ENCODE peak calls at places on chromosomes 4 and X, in eight cellular contexts. M is mesendoderm, I is A549, B is small intestine, J is GM23248, E is PC-9, L is psoas muscle, Z is MM.1S. V is an unnamed sample.

GRCh38 chr4:161936625-161937133 is 227.1 kb downstream of the FSTL5 start:
- DNase-seq in M (peak; percentile 76), I (peak; percentile 17), B (no peak), J (peak; percentile 2), E (peak; percentile 87), L (no peak), Z (no peak), V (no peak)

GRCh38 chr4:10180927-10181744 is 64.5 kb upstream of the WDR1 start:
- DNase-seq in M (peak; percentile 77), I (no peak), B (no peak), J (peak; percentile 84), E (no peak), L (no peak), Z (peak; percentile 37), V (peak; percentile 15)

GRCh38 chr4:103012085-103012484 is 7.4 kb downstream of the SLC9B1 start:
- DNase-seq in M (no peak), I (no peak), B (peak; percentile 76), J (peak; percentile 87), E (no peak), L (no peak), Z (no peak), V (no peak)

GRCh38 chr4:7679431-7679830 is 244.7 kb upstream of the PSAPL1 start:
- DNase-seq in M (no peak), I (no peak), B (no peak), J (no peak), E (no peak), L (peak; percentile 43), Z (no peak), V (no peak)

GRCh38 chr4:172871381-172871780 is 297.2 kb upstream of the GALNT7 start:
- DNase-seq in M (peak; percentile 8), I (peak; percentile 13), B (no peak), J (no peak), E (no peak), L (no peak), Z (no peak), V (peak; percentile 52)

GRCh38 chrX:29762006-29762405 is 453.4 kb upstream of the MAGEB2 start:
- DNase-seq in M (no peak), I (no peak), B (no peak), J (no peak), E (no peak), L (no peak), Z (no peak), V (no peak)

GRCh38 chrX:130118941-130119640 is 8.8 kb upstream of the ELF4 start:
- DNase-seq in M (no peak), I (no peak), B (no peak), J (peak; percentile 57), E (no peak), L (no peak), Z (no peak), V (no peak)

GRCh38 chrX:110791206-110791605 is 4.4 kb downstream of the CHRDL1 start:
- DNase-seq in M (no peak), I (no peak), B (no peak), J (no peak), E (no peak), L (no peak), Z (no peak), V (peak; percentile 7)

GRCh38 chrX:69538321-69538876 is 34.3 kb downstream of the NALF2 start:
- DNase-seq in M (peak; percentile 60), I (peak; percentile 61), B (peak; percentile 46), J (peak; percentile 64), E (no peak), L (peak; percentile 90), Z (peak; percentile 60), V (peak; percentile 68)

GRCh38 chr4:8240211-8241041 is 29.1 kb upstream of the HTRA3 start:
- DNase-seq in M (no peak), I (no peak), B (no peak), J (no peak), E (no peak), L (peak; percentile 55), Z (no peak), V (no peak)

GRCh38 chr4:110518889-110519490 is 43.0 kb downstream of the ENPEP start:
- DNase-seq in M (peak; percentile 42), I (peak; percentile 11), B (peak; percentile 46), J (peak; percentile 57), E (no peak), L (no peak), Z (peak; percentile 36), V (peak; percentile 60)

GRCh38 chr4:41334182-41334581 is 77.5 kb downstream of the UCHL1 start:
- DNase-seq in M (no peak), I (no peak), B (no peak), J (no peak), E (peak; percentile 85), L (no peak), Z (no peak), V (no peak)

GRCh38 chr4:184747034-184747830 is 13.3 kb upstream of the CENPU start:
- DNase-seq in M (peak; percentile 42), I (no peak), B (peak; percentile 89), J (no peak), E (peak; percentile 86), L (peak; percentile 84), Z (peak; percentile 96), V (no peak)

GRCh38 chr4:2849267-2850140 is 5.9 kb downstream of the ADD1 start:
- DNase-seq in M (no peak), I (no peak), B (peak; percentile 93), J (peak; percentile 40), E (no peak), L (no peak), Z (no peak), V (no peak)

GRCh38 chr4:7425591-7426468 is 8.9 kb downstream of the PSAPL1 start:
- DNase-seq in M (no peak), I (no peak), B (no peak), J (no peak), E (no peak), L (peak; percentile 28), Z (no peak), V (no peak)

GRCh38 chr4:48546336-48546735 is 56.3 kb downstream of the ZAR1 start:
- DNase-seq in M (peak; percentile 39), I (peak; percentile 42), B (peak; percentile 8), J (peak; percentile 67), E (no peak), L (no peak), Z (peak; percentile 37), V (peak; percentile 73)

GRCh38 chr4:85862896-85863295 is 387.9 kb downstream of the ARHGAP24 start:
- DNase-seq in M (no peak), I (no peak), B (no peak), J (no peak), E (no peak), L (no peak), Z (no peak), V (no peak)

GRCh38 chr4:188722911-188723310 is 583.7 kb downstream of the TRIML1 start:
- DNase-seq in M (no peak), I (no peak), B (no peak), J (peak; percentile 2), E (no peak), L (no peak), Z (no peak), V (no peak)

DNA sequence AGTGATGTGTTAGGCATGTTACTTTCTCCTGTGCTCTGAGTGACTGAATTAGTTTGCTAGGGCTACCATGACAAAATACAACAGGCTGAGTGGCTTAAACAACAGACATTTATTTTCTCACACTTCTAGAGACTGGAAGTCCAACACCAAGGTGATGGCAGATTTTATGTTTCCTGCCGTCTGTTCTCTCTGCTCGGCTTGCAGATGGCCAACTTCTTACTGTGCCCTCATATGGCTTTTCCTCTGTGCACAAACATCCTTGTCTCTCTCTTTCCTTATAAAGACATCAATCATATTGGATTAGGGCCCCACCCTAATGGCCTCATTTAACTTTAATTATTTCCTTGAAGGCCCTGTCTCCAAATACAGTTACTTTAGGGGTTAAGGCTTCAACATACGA is 1224.2 kb upstream of the TENM3 start:
- DNase-seq in M (no peak), I (no peak), B (no peak), J (no peak), E (no peak), L (no peak), Z (no peak), V (no peak)
- H3K27ac ChIP-seq in M (no peak overlapping the region), I (no peak overlapping the region), B (no peak overlapping the region), J (no peak overlapping the region), E (no peak overlapping the region), L (no peak overlapping the region), Z (no peak overlapping the region), V (no peak overlapping the region)

GRCh38 chr4:15956179-15956850 is 6.7 kb downstream of the FGFBP2 start:
- DNase-seq in M (peak; percentile 90), I (peak; percentile 77), B (peak; percentile 92), J (peak; percentile 70), E (peak; percentile 66), L (peak; percentile 83), Z (peak; percentile 83), V (peak; percentile 78)
- H3K27ac ChIP-seq in M (no peak overlapping the region), I (peak overlapping the region; percentile 57), B (no peak overlapping the region), J (no peak overlapping the region), E (no peak overlapping the region), L (no peak overlapping the region), Z (no peak overlapping the region), V (no peak overlapping the region)

DNA sequence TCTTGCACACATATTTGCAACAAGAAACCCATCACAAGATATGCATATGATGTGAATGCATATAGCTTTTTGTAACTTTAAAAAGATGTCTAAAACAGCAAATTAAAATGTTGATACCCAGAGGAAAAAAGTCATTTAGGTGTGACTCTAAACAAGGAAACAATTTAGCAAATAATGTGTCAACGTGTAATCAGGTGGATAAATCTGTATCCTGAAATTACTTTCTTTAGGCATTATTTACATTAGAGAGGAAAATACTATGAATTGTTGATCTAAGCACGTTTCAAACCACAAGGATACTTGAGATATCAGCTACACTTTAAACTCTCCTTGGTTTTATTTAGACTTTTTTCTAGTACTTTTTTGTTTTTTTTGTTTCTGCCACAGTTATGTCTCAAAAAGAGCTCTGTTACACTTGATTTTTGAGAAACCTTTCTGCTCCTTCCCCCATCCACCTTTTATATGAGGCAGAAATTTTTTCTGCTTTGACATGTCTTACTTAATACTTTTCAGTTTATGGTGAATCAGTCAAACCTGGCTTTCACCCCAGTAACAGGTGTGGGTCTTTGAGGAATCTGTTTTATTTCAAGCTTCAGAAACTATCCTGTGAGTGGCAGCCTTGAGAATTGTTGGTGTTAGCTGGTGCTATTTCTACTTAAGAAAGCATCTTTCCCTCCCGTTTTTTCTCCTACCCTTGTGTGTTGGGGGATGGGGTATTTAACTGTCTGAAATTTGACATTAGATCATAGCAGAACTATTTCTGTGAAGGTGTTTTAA is 1.9 kb downstream of the NPNT start:
- DNase-seq in M (no peak), I (no peak), B (no peak), J (no peak), E (peak; percentile 61), L (no peak), Z (peak; percentile 72), V (no peak)
- H3K27ac ChIP-seq in M (no peak overlapping the region), I (no peak overlapping the region), B (no peak overlapping the region), J (no peak overlapping the region), E (peak overlapping the region; percentile 7), L (no peak overlapping the region), Z (peak overlapping the region; percentile 65), V (no peak overlapping the region)

GRCh38 chr4:100093091-100093866 is 97.0 kb downstream of the DDIT4L start:
- DNase-seq in M (peak; percentile 98), I (peak; percentile 84), B (peak; percentile 58), J (peak; percentile 94), E (peak; percentile 85), L (peak; percentile 86), Z (peak; percentile 95), V (peak; percentile 98)
- H3K27ac ChIP-seq in M (no peak overlapping the region), I (peak overlapping the region; percentile 64), B (no peak overlapping the region), J (no peak overlapping the region), E (no peak overlapping the region), L (peak overlapping the region; percentile 81), Z (no peak overlapping the region), V (no peak overlapping the region)

GRCh38 chrX:1502241-1502640 is 34.7 kb downstream of the P2RY8 start:
- DNase-seq in M (no peak), I (no peak), B (no peak), J (no peak), E (no peak), L (no peak), Z (no peak), V (no peak)
- H3K27ac ChIP-seq in M (no peak overlapping the region), I (no peak overlapping the region), B (no peak overlapping the region), J (no peak overlapping the region), E (no peak overlapping the region), L (no peak overlapping the region), Z (no peak overlapping the region), V (no peak overlapping the region)

GRCh38 chr4:105551968-105552746 is at the start of gene ARHGEF38:
- DNase-seq in M (peak; percentile 13), I (peak; percentile 10), B (peak; percentile 93), J (peak; percentile 20), E (peak; percentile 70), L (no peak), Z (peak; percentile 95), V (peak; percentile 43)
- H3K27ac ChIP-seq in M (no peak within 1 kb of the TSS), I (peak within 1 kb of the TSS; percentile 42), B (peak within 1 kb of the TSS; percentile 61), J (no peak within 1 kb of the TSS), E (peak within 1 kb of the TSS; percentile 42), L (no peak within 1 kb of the TSS), Z (peak within 1 kb of the TSS; percentile 96), V (no peak within 1 kb of the TSS)